ENCODE peak calls at places on chromosomes 11 and 22, in five cellular contexts. One of them, this sample, is unnamed. For H3K36me3, the result is how much of the 10 kb centered on the place peaks cover.

GRCh38 chr11:7974668-7975067 is 9.4 kb upstream of the NLRP10 start:
- DNase-seq in mesendoderm: peak
- DNase-seq in astrocyte: peak
- DNase-seq in CD8-positive, alpha-beta T cell: no peak
- DNase-seq in ascending aorta: no peak
- DNase-seq in this sample: no peak

GRCh38 chr11:64888761-64889511 is 10.5 kb upstream of the EHD1 start:
- DNase-seq in mesendoderm: peak
- DNase-seq in astrocyte: no peak
- DNase-seq in CD8-positive, alpha-beta T cell: no peak
- DNase-seq in ascending aorta: no peak
- DNase-seq in this sample: no peak

GRCh38 chr11:59776210-59777066 is 21.3 kb downstream of the STX3 start:
- DNase-seq in mesendoderm: no peak
- DNase-seq in astrocyte: peak
- DNase-seq in CD8-positive, alpha-beta T cell: no peak
- DNase-seq in ascending aorta: no peak
- DNase-seq in this sample: no peak

GRCh38 chr11:77287615-77288273 is 13.7 kb downstream of the GDPD4 start:
- DNase-seq in mesendoderm: no peak
- DNase-seq in astrocyte: peak
- DNase-seq in CD8-positive, alpha-beta T cell: no peak
- DNase-seq in ascending aorta: no peak
- DNase-seq in this sample: no peak

GRCh38 chr11:59173964-59174663 is 2.2 kb downstream of the DTX4 start:
- DNase-seq in mesendoderm: peak
- DNase-seq in astrocyte: no peak
- DNase-seq in CD8-positive, alpha-beta T cell: no peak
- DNase-seq in ascending aorta: no peak
- DNase-seq in this sample: no peak

GRCh38 chr22:36065775-36066544 is 37.3 kb upstream of the RBFOX2 start:
- DNase-seq in mesendoderm: peak
- DNase-seq in astrocyte: peak
- DNase-seq in CD8-positive, alpha-beta T cell: peak
- DNase-seq in ascending aorta: peak
- DNase-seq in this sample: peak

GRCh38 chr11:34242037-34242625 is 115.7 kb downstream of the ABTB2 start:
- DNase-seq in mesendoderm: no peak
- DNase-seq in astrocyte: peak
- DNase-seq in CD8-positive, alpha-beta T cell: no peak
- DNase-seq in ascending aorta: no peak
- DNase-seq in this sample: no peak

GRCh38 chr22:24112188-24112587 is 69.1 kb upstream of the SUSD2 start:
- DNase-seq in mesendoderm: peak
- DNase-seq in astrocyte: peak
- DNase-seq in CD8-positive, alpha-beta T cell: no peak
- DNase-seq in ascending aorta: no peak
- DNase-seq in this sample: no peak

GRCh38 chr11:35525501-35526175 is at the start of gene PAMR1:
- DNase-seq in mesendoderm: peak
- DNase-seq in astrocyte: peak
- DNase-seq in CD8-positive, alpha-beta T cell: no peak
- DNase-seq in ascending aorta: no peak
- DNase-seq in this sample: no peak

GRCh38 chr11:1297576-1298473 is 11.6 kb downstream of the TOLLIP start:
- DNase-seq in mesendoderm: no peak
- DNase-seq in astrocyte: no peak
- DNase-seq in CD8-positive, alpha-beta T cell: no peak
- DNase-seq in ascending aorta: no peak
- DNase-seq in this sample: no peak

GRCh38 chr11:69418576-69419296 is 62.7 kb upstream of the LINC01488 start:
- DNase-seq in mesendoderm: no peak
- DNase-seq in astrocyte: no peak
- DNase-seq in CD8-positive, alpha-beta T cell: no peak
- DNase-seq in ascending aorta: no peak
- DNase-seq in this sample: no peak

GRCh38 chr11:69416746-69417145 is 64.7 kb upstream of the LINC01488 start:
- DNase-seq in mesendoderm: no peak
- DNase-seq in astrocyte: no peak
- DNase-seq in CD8-positive, alpha-beta T cell: no peak
- DNase-seq in ascending aorta: no peak
- DNase-seq in this sample: no peak

GRCh38 chr11:69416123-69416475 is 65.4 kb upstream of the LINC01488 start:
- DNase-seq in mesendoderm: no peak
- DNase-seq in astrocyte: no peak
- DNase-seq in CD8-positive, alpha-beta T cell: no peak
- DNase-seq in ascending aorta: no peak
- DNase-seq in this sample: no peak

GRCh38 chr11:69415411-69416122 is 65.9 kb upstream of the LINC01488 start:
- DNase-seq in mesendoderm: no peak
- DNase-seq in astrocyte: no peak
- DNase-seq in CD8-positive, alpha-beta T cell: no peak
- DNase-seq in ascending aorta: no peak
- DNase-seq in this sample: no peak

DNA sequence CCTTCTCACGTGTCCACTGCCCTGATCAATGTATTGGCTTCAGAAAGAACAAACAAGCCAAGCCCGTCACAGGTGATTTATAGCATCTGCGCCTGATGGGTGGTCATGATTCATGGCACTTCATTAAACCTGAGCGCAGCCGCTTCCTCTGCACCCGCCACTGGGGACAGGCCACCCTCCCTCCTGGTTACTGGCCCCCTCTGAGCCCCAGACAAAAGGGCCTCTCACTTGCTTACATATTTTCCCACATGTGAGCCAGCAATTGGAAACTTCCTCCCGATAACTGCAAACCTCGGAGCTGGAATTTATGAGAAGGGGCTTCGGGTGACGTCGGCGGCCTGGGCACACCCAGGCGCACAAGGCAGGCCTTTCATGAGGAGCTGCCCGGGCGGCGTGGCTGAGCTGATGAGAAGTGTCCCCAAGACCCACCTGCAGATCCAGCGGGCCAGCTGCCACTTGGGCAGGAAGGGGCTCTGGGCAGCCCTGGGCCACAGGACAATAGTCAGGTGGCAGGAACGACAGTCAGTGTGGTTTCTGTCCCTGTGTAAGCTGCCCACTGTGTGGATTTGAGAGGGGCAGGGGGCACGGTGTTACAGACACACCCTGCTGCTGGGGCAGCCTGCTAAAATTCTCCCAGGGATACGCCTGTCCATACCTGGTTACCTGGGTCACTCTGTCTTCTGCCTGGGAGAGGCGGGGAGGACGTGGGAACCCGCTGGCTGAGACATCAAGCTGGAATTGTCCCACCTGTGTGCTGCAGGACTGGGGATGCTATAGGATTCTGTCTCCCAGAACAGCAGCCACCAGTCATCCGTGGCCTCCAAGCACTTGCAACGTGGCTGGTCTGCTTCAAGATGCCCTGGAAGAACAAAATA is 64.0 kb upstream of the LINC01488 start:
- DNase-seq in mesendoderm: no peak
- DNase-seq in astrocyte: no peak
- DNase-seq in CD8-positive, alpha-beta T cell: no peak
- DNase-seq in ascending aorta: no peak
- DNase-seq in this sample: no peak
- H3K36me3 ChIP-seq in mesendoderm: under half
- H3K36me3 ChIP-seq in astrocyte: under half
- H3K36me3 ChIP-seq in CD8-positive, alpha-beta T cell: under half
- H3K36me3 ChIP-seq in ascending aorta: under half
- H3K36me3 ChIP-seq in this sample: under half

DNA sequence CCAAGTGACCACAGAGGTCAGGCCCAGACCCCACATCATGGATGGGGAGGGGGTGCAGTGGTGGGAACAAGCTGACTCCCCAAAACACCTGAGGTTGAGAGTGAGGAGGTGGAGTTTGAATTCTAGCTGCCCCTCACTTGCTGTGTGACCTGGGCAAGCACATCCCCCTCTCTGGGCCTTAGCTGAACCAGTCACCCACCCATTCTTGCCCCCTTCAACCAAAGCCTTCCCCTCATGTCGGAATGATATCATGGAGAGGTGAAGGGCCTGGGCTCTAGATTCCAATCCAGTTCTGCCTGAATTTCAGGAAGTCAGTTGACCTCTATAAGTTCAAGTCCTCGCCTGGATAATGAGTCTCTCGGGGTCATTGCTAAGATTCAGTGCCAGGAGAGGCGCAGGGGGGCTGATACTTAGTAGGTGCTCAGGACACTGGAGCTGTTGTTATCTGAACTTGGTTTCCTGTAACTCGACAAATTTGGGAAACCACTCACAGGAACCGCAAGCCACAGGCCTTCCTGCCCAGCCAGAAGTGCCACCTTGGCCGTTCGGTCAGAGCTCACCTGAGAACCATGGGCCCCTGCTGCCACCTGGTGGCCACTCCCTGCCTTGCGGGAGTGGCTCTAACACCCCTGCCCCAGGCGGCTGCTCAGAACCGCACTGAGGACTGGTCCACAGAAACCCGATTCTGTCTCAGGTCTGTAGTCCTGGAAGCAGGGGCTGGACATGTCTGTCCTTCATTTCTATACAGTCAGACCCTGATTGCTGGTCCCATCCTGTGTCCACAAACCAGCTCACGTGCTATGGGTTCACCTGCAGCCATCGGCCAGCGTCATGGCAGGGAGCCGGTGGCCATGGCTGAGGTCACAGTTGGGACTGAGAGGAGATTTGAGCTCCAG is 6.9 kb downstream of the CDC42EP1 start:
- DNase-seq in mesendoderm: peak
- DNase-seq in astrocyte: peak
- DNase-seq in CD8-positive, alpha-beta T cell: peak
- DNase-seq in ascending aorta: no peak
- DNase-seq in this sample: peak
- H3K4me3 ChIP-seq in mesendoderm: no peak
- H3K4me3 ChIP-seq in astrocyte: no peak
- H3K4me3 ChIP-seq in CD8-positive, alpha-beta T cell: peak
- H3K4me3 ChIP-seq in ascending aorta: peak
- H3K4me3 ChIP-seq in this sample: peak

GRCh38 chr11:73381589-73381988 is 5.4 kb downstream of the RELT start:
- DNase-seq in mesendoderm: no peak
- DNase-seq in astrocyte: no peak
- DNase-seq in CD8-positive, alpha-beta T cell: no peak
- DNase-seq in ascending aorta: no peak
- DNase-seq in this sample: no peak

GRCh38 chr11:73380897-73381410 is 4.8 kb downstream of the RELT start:
- DNase-seq in mesendoderm: no peak
- DNase-seq in astrocyte: no peak
- DNase-seq in CD8-positive, alpha-beta T cell: no peak
- DNase-seq in ascending aorta: no peak
- DNase-seq in this sample: no peak

GRCh38 chr11:73382747-73383146 is 6.5 kb downstream of the RELT start:
- DNase-seq in mesendoderm: no peak
- DNase-seq in astrocyte: no peak
- DNase-seq in CD8-positive, alpha-beta T cell: no peak
- DNase-seq in ascending aorta: no peak
- DNase-seq in this sample: no peak

GRCh38 chr11:73383249-73384126 is 7.3 kb downstream of the RELT start:
- DNase-seq in mesendoderm: no peak
- DNase-seq in astrocyte: no peak
- DNase-seq in CD8-positive, alpha-beta T cell: no peak
- DNase-seq in ascending aorta: no peak
- DNase-seq in this sample: no peak

DNA sequence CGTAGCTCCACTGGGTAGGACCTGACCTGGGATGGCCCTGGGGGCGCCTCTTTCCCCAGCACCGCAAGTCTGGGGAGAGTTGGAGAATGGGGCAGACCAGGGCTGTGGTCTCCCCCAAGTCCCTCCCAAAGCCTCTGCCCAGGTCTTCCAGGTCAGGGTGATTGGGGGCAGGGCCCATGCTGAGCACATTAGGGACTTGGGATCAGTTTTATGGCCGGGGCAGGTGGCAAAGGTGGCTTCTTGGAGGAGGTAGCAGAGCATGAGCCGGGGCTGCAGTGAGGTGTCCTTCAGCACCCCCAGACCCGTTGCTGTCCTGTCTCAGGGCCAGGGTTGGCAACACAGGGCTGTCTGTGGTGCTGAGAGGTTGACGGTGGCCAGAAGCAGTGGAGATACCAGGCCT is 6.0 kb downstream of the RELT start:
- DNase-seq in mesendoderm: no peak
- DNase-seq in astrocyte: no peak
- DNase-seq in CD8-positive, alpha-beta T cell: no peak
- DNase-seq in ascending aorta: no peak
- DNase-seq in this sample: no peak
- H3K36me3 ChIP-seq in mesendoderm: under half
- H3K36me3 ChIP-seq in astrocyte: under half
- H3K36me3 ChIP-seq in CD8-positive, alpha-beta T cell: under half
- H3K36me3 ChIP-seq in ascending aorta: under half
- H3K36me3 ChIP-seq in this sample: under half

GRCh38 chr11:95461348-95461747 is 230.3 kb upstream of the SESN3 start:
- DNase-seq in mesendoderm: no peak
- DNase-seq in astrocyte: no peak
- DNase-seq in CD8-positive, alpha-beta T cell: no peak
- DNase-seq in ascending aorta: no peak
- DNase-seq in this sample: no peak

GRCh38 chr11:95459268-95460040 is 228.5 kb upstream of the SESN3 start:
- DNase-seq in mesendoderm: no peak
- DNase-seq in astrocyte: peak
- DNase-seq in CD8-positive, alpha-beta T cell: no peak
- DNase-seq in ascending aorta: no peak
- DNase-seq in this sample: no peak

GRCh38 chr11:95466406-95466805 is 235.4 kb upstream of the SESN3 start:
- DNase-seq in mesendoderm: no peak
- DNase-seq in astrocyte: no peak
- DNase-seq in CD8-positive, alpha-beta T cell: no peak
- DNase-seq in ascending aorta: no peak
- DNase-seq in this sample: no peak

GRCh38 chr11:95465887-95466286 is 234.9 kb upstream of the SESN3 start:
- DNase-seq in mesendoderm: no peak
- DNase-seq in astrocyte: no peak
- DNase-seq in CD8-positive, alpha-beta T cell: no peak
- DNase-seq in ascending aorta: no peak
- DNase-seq in this sample: no peak

DNA sequence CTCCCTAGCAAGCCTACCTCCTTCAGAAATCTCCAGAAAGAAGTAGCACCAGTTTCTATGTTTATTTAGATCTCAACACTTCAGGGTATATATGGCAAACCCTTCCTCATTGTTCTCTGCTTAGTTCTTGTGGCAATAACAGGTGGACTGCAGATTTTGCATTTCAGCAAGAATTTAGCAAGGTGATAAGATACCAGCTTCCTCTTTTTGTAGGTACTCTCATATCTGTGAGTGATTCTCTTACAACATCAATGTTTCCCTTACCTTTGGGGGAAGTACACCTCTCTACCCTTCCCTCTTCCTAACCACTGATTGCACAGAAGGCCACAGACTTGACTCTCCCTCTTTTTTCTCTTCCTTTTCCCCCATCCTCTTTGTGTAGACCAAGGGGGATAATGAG is 230.9 kb upstream of the SESN3 start:
- DNase-seq in mesendoderm: no peak
- DNase-seq in astrocyte: no peak
- DNase-seq in CD8-positive, alpha-beta T cell: no peak
- DNase-seq in ascending aorta: no peak
- DNase-seq in this sample: no peak
- H3K4me3 ChIP-seq in mesendoderm: no peak
- H3K4me3 ChIP-seq in astrocyte: no peak
- H3K4me3 ChIP-seq in CD8-positive, alpha-beta T cell: no peak
- H3K4me3 ChIP-seq in ascending aorta: no peak
- H3K4me3 ChIP-seq in this sample: no peak

GRCh38 chr11:56533054-56533740 is 9.9 kb downstream of the OR5M11 start:
- DNase-seq in mesendoderm: no peak
- DNase-seq in astrocyte: no peak
- DNase-seq in CD8-positive, alpha-beta T cell: no peak
- DNase-seq in ascending aorta: no peak
- DNase-seq in this sample: no peak

GRCh38 chr11:56531856-56532255 is 11.2 kb downstream of the OR5M11 start:
- DNase-seq in mesendoderm: no peak
- DNase-seq in astrocyte: no peak
- DNase-seq in CD8-positive, alpha-beta T cell: no peak
- DNase-seq in ascending aorta: no peak
- DNase-seq in this sample: no peak
- H3K36me3 ChIP-seq in mesendoderm: under half
- H3K36me3 ChIP-seq in astrocyte: under half
- H3K36me3 ChIP-seq in CD8-positive, alpha-beta T cell: under half
- H3K36me3 ChIP-seq in ascending aorta: under half
- H3K36me3 ChIP-seq in this sample: under half

This sample was measured in CD8-positive, alpha-beta memory T cell.